ENCODE peak calls at places on chromosomes 2 and 18, in nine cellular contexts. L is adipocyte, A is right cardiac atrium, J is cardiac muscle cell, F is skeletal muscle cell, O is retinal pigment epithelial cell, N is adrenal gland, B is PC-9, D is kidney epithelial cell. T is an unnamed sample.

GRCh38 chr2:23146011-23146410 is 239.0 kb upstream of the KLHL29 start:
- DNase-seq in J (no peak), N (no peak), L (no peak), F (no peak), B (no peak), O (peak; percentile 56), A (no peak), D (no peak), T (no peak)

GRCh38 chr2:146652311-146652710 is 1192.5 kb upstream of the ACVR2A start:
- DNase-seq in L (no peak), J (no peak), B (no peak), A (no peak), F (no peak), O (peak; percentile 78), D (no peak), N (no peak), T (no peak)

GRCh38 chr18:13455960-13456471 is 237.5 kb downstream of the LDLRAD4 start:
- DNase-seq in F (no peak), N (no peak), D (no peak), A (no peak), L (no peak), O (no peak), J (no peak), B (no peak), T (no peak)

GRCh38 chr2:196336715-196337617 is 165.6 kb upstream of the STK17B start:
- DNase-seq in F (no peak), O (no peak), A (no peak), B (no peak), J (peak; percentile 32), D (no peak), L (peak; percentile 78), N (peak; percentile 10), T (no peak)

GRCh38 chr2:189937691-189938090 is 124.8 kb downstream of the MSTN start:
- DNase-seq in A (no peak), J (no peak), F (no peak), O (no peak), N (no peak), B (no peak), D (no peak), L (no peak), T (no peak)

GRCh38 chr18:28511421-28511821 is 334.5 kb upstream of the CDH2 start:
- DNase-seq in B (no peak), L (peak; percentile 51), F (peak; percentile 4), O (peak; percentile 18), J (no peak), D (no peak), A (no peak), N (no peak), T (no peak)

GRCh38 chr2:56410140-56410539 is 226.3 kb downstream of the CCDC85A start:
- DNase-seq in A (no peak), O (no peak), N (no peak), F (peak; percentile 11), D (no peak), J (no peak), B (no peak), L (no peak), T (no peak)

GRCh38 chr2:8424997-8425900 is 256.6 kb upstream of the ID2 start:
- DNase-seq in N (no peak), B (no peak), O (no peak), F (no peak), J (no peak), A (peak; percentile 45), L (no peak), D (no peak), T (no peak)

GRCh38 chr2:31277621-31278020 is 43.7 kb downstream of the EHD3 start:
- DNase-seq in A (no peak), F (no peak), J (no peak), N (no peak), D (no peak), B (no peak), O (no peak), L (no peak), T (no peak)

GRCh38 chr18:11883153-11883552 is 25.0 kb downstream of the MPPE1 start:
- DNase-seq in B (no peak), A (no peak), N (no peak), L (peak; percentile 20), F (no peak), D (no peak), O (no peak), J (no peak), T (no peak)

GRCh38 chr2:69995511-69995910 is 34.1 kb upstream of the ASPRV1 start:
- DNase-seq in O (no peak), A (no peak), F (no peak), L (no peak), D (no peak), N (no peak), B (no peak), J (no peak), T (no peak)

GRCh38 chr18:27005589-27005988 is 140.1 kb upstream of the AQP4 start:
- DNase-seq in D (no peak), B (no peak), L (no peak), N (no peak), A (no peak), J (peak; percentile 38), F (no peak), O (no peak), T (peak; percentile 14)

GRCh38 chr18:25736516-25736915 is 353.9 kb downstream of the SS18 start:
- DNase-seq in D (no peak), J (no peak), B (no peak), L (no peak), F (no peak), O (no peak), A (no peak), N (no peak), T (no peak)

GRCh38 chr2:121505005-121505404 is 25.7 kb upstream of the RNU4ATAC start:
- DNase-seq in A (no peak), J (no peak), O (peak; percentile 41), N (no peak), F (peak; percentile 79), L (peak; percentile 65), B (peak; percentile 38), D (peak; percentile 89), T (no peak)

GRCh38 chr2:170141865-170142264 is 36.1 kb upstream of the MYO3B start:
- DNase-seq in J (no peak), B (no peak), D (no peak), L (no peak), N (no peak), A (no peak), F (no peak), O (no peak), T (no peak)

GRCh38 chr18:3468066-3468705 is 18.2 kb downstream of the TGIF1 start:
- DNase-seq in B (no peak), L (no peak), O (no peak), N (no peak), A (no peak), F (no peak), D (no peak), J (no peak), T (no peak)

GRCh38 chr18:3463052-3463451 is 13.1 kb downstream of the TGIF1 start:
- DNase-seq in A (no peak), D (no peak), B (no peak), N (no peak), F (no peak), L (peak; percentile 64), O (no peak), J (no peak), T (no peak)

GRCh38 chr18:3466872-3467271 is 16.9 kb downstream of the TGIF1 start:
- DNase-seq in A (no peak), N (no peak), J (no peak), B (no peak), F (no peak), L (no peak), O (no peak), D (no peak), T (no peak)

GRCh38 chr18:3468833-3469232 is 18.9 kb downstream of the TGIF1 start:
- DNase-seq in A (no peak), J (no peak), F (no peak), O (no peak), D (no peak), B (no peak), N (no peak), L (no peak), T (no peak)

DNA sequence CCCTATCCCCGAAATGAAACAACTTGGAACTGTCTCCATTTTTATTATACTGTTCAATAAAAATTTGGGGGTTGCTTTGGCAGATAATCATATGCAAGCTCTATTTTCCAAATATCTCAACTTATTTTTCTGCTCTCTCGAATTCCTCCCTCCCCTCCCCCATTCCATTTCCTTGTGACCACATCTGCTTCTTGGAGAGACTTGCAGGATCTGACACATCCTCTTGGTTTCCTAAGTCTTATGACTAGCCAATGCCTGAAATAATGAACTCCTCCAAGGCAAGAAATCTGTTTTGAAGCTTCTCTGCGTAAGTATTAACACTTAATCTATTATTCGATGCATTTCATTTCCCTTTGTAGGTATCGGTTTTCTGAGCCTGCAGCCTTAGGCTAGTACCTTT is 16.1 kb downstream of the TGIF1 start:
- DNase-seq in N (no peak), O (no peak), J (no peak), D (peak; percentile 68), A (no peak), F (no peak), L (peak; percentile 58), B (no peak), T (no peak)
- H3K4me3 ChIP-seq in N (no peak overlapping the region), O (no peak overlapping the region), J (no peak overlapping the region), D (no peak overlapping the region), A (no peak overlapping the region), F (no peak overlapping the region), L (peak overlapping the region; percentile 60), B (no peak overlapping the region), T (no peak overlapping the region)

DNA sequence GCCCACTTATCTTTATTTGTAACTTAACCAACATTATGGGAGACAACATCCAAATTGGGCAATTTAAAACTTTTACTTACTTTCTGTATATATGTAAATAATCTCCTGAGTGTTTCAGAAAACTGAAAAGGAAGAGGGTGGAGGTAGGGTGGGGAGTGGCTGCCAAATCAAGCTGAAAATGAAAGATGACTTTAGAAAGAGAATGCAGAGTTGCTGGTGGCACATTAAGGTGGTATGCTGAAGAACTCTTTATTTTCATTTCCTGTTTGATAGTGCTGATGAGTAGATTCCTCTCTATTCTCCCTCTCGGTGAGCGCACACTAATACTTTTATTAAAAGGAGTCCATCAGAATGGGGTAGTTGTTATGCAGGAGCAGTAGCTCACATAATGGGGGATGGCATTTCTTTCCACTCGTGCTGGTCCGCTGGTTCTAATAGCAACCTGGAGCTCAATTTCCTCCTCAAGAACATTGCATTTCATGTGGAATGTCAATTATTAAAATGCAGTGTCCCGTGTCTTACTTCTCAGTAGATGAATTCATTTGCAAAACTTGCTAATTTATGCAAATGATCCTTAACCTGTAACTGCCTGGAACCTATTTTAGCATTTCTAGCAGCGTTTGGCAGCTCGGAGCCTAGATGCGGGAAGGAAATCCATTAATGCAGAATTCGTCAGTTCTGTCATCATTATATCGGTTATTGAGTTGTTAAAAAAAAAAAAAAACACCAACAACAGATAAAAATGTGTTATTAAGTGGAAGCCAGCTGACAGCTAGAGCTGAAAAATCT is 466.9 kb upstream of the HNRNPA3 start:
- DNase-seq in N (no peak), L (no peak), D (no peak), A (no peak), B (no peak), O (no peak), J (no peak), F (no peak), T (no peak)
- H3K4me3 ChIP-seq in N (no peak overlapping the region), L (no peak overlapping the region), D (no peak overlapping the region), A (no peak overlapping the region), B (no peak overlapping the region), O (no peak overlapping the region), J (no peak overlapping the region), F (no peak overlapping the region), T (no peak overlapping the region)

GRCh38 chr2:19868705-19869550 is 32.9 kb downstream of the TTC32 start:
- DNase-seq in D (no peak), O (no peak), N (peak; percentile 32), A (peak; percentile 81), B (no peak), F (no peak), L (peak; percentile 73), J (peak; percentile 66), T (peak; percentile 61)
- H3K4me3 ChIP-seq in D (peak overlapping the region; percentile 40), O (peak overlapping the region; percentile 53), N (peak overlapping the region; percentile 62), A (peak overlapping the region; percentile 52), B (no peak overlapping the region), F (peak overlapping the region; percentile 51), L (peak overlapping the region; percentile 80), J (peak overlapping the region; percentile 23), T (peak overlapping the region; percentile 44)

GRCh38 chr2:216691210-216691741 is 4.1 kb downstream of the IGFBP5 start:
- DNase-seq in B (peak; percentile 70), D (no peak), N (peak; percentile 61), F (no peak), L (peak; percentile 85), O (peak; percentile 58), A (peak; percentile 93), J (peak; percentile 91), T (peak; percentile 34)
- H3K4me3 ChIP-seq in B (no peak overlapping the region), D (no peak overlapping the region), N (peak overlapping the region; percentile 59), F (peak overlapping the region; percentile 20), L (peak overlapping the region; percentile 81), O (peak overlapping the region; percentile 41), A (peak overlapping the region; percentile 53), J (peak overlapping the region; percentile 75), T (no peak overlapping the region)